ENCODE peak calls at places on chromosomes 16 and 17, in seven cellular contexts. One of them, this sample, is unnamed.

GRCh38 chr16:46972429-46972970 is 974 bp downstream of the DNAJA2 start:
- DNase-seq in right atrium auricular region: no peak
- DNase-seq in adrenal gland: no peak
- DNase-seq in AG10803: peak; percentile 39
- DNase-seq in GM13976: peak; percentile 37
- DNase-seq in WTC11: no peak
- DNase-seq in progenitor cell of endocrine pancreas: no peak
- DNase-seq in this sample: no peak

GRCh38 chr16:86019446-86020047 is 120.6 kb downstream of the IRF8 start:
- DNase-seq in adrenal gland: peak; percentile 7
- DNase-seq in right atrium auricular region: no peak
- DNase-seq in WTC11: peak; percentile 71
- DNase-seq in GM13976: no peak
- DNase-seq in progenitor cell of endocrine pancreas: no peak
- DNase-seq in AG10803: no peak
- DNase-seq in this sample: peak; percentile 49

GRCh38 chr16:85447657-85448313 is 165.3 kb upstream of the GSE1 start:
- DNase-seq in GM13976: no peak
- DNase-seq in right atrium auricular region: no peak
- DNase-seq in adrenal gland: no peak
- DNase-seq in progenitor cell of endocrine pancreas: no peak
- DNase-seq in AG10803: no peak
- DNase-seq in WTC11: no peak
- DNase-seq in this sample: no peak

GRCh38 chr17:40551874-40552768 is 13.2 kb downstream of the CCR7 start:
- DNase-seq in right atrium auricular region: peak; percentile 87
- DNase-seq in AG10803: peak; percentile 100
- DNase-seq in progenitor cell of endocrine pancreas: no peak
- DNase-seq in adrenal gland: peak; percentile 35
- DNase-seq in WTC11: peak; percentile 6
- DNase-seq in GM13976: peak; percentile 17
- DNase-seq in this sample: no peak

GRCh38 chr17:34254651-34255380 is at the start of gene CCL2:
- DNase-seq in right atrium auricular region: peak; percentile 88
- DNase-seq in progenitor cell of endocrine pancreas: no peak
- DNase-seq in WTC11: peak; percentile 63
- DNase-seq in GM13976: no peak
- DNase-seq in AG10803: peak; percentile 73
- DNase-seq in adrenal gland: peak; percentile 69
- DNase-seq in this sample: peak; percentile 52

GRCh38 chr17:78233678-78234077 is 2.2 kb downstream of the TMEM235 start:
- DNase-seq in progenitor cell of endocrine pancreas: no peak
- DNase-seq in AG10803: no peak
- DNase-seq in WTC11: no peak
- DNase-seq in GM13976: no peak
- DNase-seq in adrenal gland: no peak
- DNase-seq in right atrium auricular region: no peak
- DNase-seq in this sample: no peak

GRCh38 chr17:69141802-69142472 is at the start of gene ABCA6:
- DNase-seq in right atrium auricular region: no peak
- DNase-seq in WTC11: no peak
- DNase-seq in AG10803: no peak
- DNase-seq in progenitor cell of endocrine pancreas: no peak
- DNase-seq in GM13976: no peak
- DNase-seq in adrenal gland: no peak
- DNase-seq in this sample: no peak

GRCh38 chr17:60415146-60415545 is 7.1 kb upstream of the CHCT1 start:
- DNase-seq in GM13976: no peak
- DNase-seq in right atrium auricular region: no peak
- DNase-seq in adrenal gland: no peak
- DNase-seq in WTC11: no peak
- DNase-seq in progenitor cell of endocrine pancreas: no peak
- DNase-seq in AG10803: no peak
- DNase-seq in this sample: no peak

GRCh38 chr17:77434136-77435114 is 293.7 kb downstream of the SEC14L1 start:
- DNase-seq in right atrium auricular region: no peak
- DNase-seq in progenitor cell of endocrine pancreas: no peak
- DNase-seq in GM13976: no peak
- DNase-seq in WTC11: no peak
- DNase-seq in AG10803: no peak
- DNase-seq in adrenal gland: no peak
- DNase-seq in this sample: no peak

GRCh38 chr16:72921620-72922019 is 126.3 kb downstream of the ZFHX3 start:
- DNase-seq in GM13976: no peak
- DNase-seq in progenitor cell of endocrine pancreas: no peak
- DNase-seq in adrenal gland: peak; percentile 83
- DNase-seq in right atrium auricular region: no peak
- DNase-seq in AG10803: peak; percentile 20
- DNase-seq in WTC11: no peak
- DNase-seq in this sample: no peak

GRCh38 chr16:68069511-68070248 is 15.5 kb upstream of the NFATC3 start:
- DNase-seq in adrenal gland: peak; percentile 64
- DNase-seq in GM13976: peak; percentile 36
- DNase-seq in WTC11: no peak
- DNase-seq in progenitor cell of endocrine pancreas: no peak
- DNase-seq in right atrium auricular region: no peak
- DNase-seq in AG10803: no peak
- DNase-seq in this sample: no peak

GRCh38 chr17:68431661-68432071 is 25.6 kb downstream of the WIPI1 start:
- DNase-seq in progenitor cell of endocrine pancreas: no peak
- DNase-seq in WTC11: peak; percentile 42
- DNase-seq in right atrium auricular region: no peak
- DNase-seq in adrenal gland: peak; percentile 35
- DNase-seq in AG10803: no peak
- DNase-seq in GM13976: peak; percentile 43
- DNase-seq in this sample: peak; percentile 29

GRCh38 chr17:8080799-8081219 is 6.7 kb downstream of the ALOX12B start:
- DNase-seq in WTC11: peak; percentile 54
- DNase-seq in AG10803: no peak
- DNase-seq in GM13976: peak; percentile 15
- DNase-seq in progenitor cell of endocrine pancreas: no peak
- DNase-seq in right atrium auricular region: no peak
- DNase-seq in adrenal gland: no peak
- DNase-seq in this sample: no peak

GRCh38 chr17:8079291-8080207 is 8.0 kb downstream of the ALOX12B start:
- DNase-seq in WTC11: peak; percentile 86
- DNase-seq in AG10803: peak; percentile 20
- DNase-seq in GM13976: peak; percentile 95
- DNase-seq in right atrium auricular region: peak; percentile 69
- DNase-seq in adrenal gland: peak; percentile 38
- DNase-seq in progenitor cell of endocrine pancreas: peak; percentile 68
- DNase-seq in this sample: peak; percentile 86

GRCh38 chr17:8081876-8082275 is 5.6 kb downstream of the ALOX12B start:
- DNase-seq in progenitor cell of endocrine pancreas: no peak
- DNase-seq in right atrium auricular region: no peak
- DNase-seq in WTC11: no peak
- DNase-seq in GM13976: no peak
- DNase-seq in adrenal gland: no peak
- DNase-seq in AG10803: no peak
- DNase-seq in this sample: no peak

GRCh38 chr17:8082312-8082711 is 5.2 kb downstream of the ALOX12B start:
- DNase-seq in WTC11: no peak
- DNase-seq in AG10803: no peak
- DNase-seq in progenitor cell of endocrine pancreas: no peak
- DNase-seq in adrenal gland: no peak
- DNase-seq in right atrium auricular region: no peak
- DNase-seq in GM13976: no peak
- DNase-seq in this sample: no peak

DNA sequence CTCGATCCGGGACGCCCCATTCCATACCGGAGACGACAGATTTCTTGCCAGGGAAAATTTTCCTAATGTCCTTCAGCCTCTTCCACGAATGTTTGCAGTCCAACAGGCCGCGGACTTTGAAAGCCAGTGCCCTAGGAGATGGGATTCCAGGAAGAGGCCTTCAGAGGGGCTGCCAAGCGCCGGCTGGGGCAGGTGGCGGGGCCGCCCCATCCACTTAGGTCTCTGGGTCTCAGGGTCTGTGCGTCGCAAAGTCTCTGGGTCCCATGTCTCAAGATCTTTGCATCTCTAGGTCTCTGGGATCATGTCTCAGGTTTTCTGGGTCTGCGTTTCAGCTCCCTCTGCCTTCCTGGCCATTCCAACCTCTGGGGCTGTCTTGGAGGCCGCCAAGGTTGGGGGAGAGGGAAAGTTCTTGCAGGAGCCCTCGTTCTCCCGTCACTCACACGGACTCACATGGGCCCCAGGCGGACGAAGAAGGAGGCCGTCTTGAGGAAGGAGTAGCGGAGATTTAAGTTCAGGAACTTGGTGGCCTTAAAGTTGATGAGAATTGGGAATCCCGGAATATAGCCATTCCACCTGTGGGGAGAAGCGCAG is 7.2 kb downstream of the ALOX12B start:
- DNase-seq in progenitor cell of endocrine pancreas: no peak
- DNase-seq in GM13976: peak; percentile 27
- DNase-seq in AG10803: no peak
- DNase-seq in adrenal gland: no peak
- DNase-seq in right atrium auricular region: no peak
- DNase-seq in WTC11: peak; percentile 33
- DNase-seq in this sample: no peak
- TF ChIP-seq CTCF in progenitor cell of endocrine pancreas: no peak
- TF ChIP-seq CTCF in GM13976: no peak
- TF ChIP-seq CTCF in AG10803: no peak
- TF ChIP-seq CTCF in adrenal gland: no peak
- TF ChIP-seq CTCF in right atrium auricular region: peak; percentile 19
- TF ChIP-seq CTCF in WTC11: peak; percentile 25
- TF ChIP-seq CTCF in this sample: no peak

DNA sequence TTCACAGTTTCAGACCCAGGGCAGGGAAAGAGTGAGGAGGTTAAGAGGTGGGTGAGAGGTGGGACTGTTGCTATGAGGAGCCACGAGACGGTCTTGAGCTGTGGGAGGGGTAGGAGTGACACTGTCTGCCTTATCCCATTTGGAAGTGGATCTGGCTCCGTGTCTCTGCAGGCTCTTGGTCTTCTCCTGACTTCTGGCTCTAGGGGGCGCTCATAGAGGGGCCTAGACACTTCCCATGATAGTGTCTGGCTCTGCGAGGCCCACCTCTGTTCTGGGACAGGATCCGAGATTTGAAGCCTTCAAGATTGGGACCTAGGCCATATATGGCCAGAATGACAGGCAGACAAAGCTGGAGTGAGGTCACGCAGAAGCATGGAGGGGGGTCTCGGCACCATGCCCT is 204.5 kb downstream of the GSG1L start:
- DNase-seq in GM13976: no peak
- DNase-seq in AG10803: no peak
- DNase-seq in WTC11: peak; percentile 66
- DNase-seq in right atrium auricular region: no peak
- DNase-seq in progenitor cell of endocrine pancreas: no peak
- DNase-seq in adrenal gland: no peak
- DNase-seq in this sample: no peak
- TF ChIP-seq CTCF in GM13976: no peak
- TF ChIP-seq CTCF in AG10803: no peak
- TF ChIP-seq CTCF in WTC11: peak; percentile 40
- TF ChIP-seq CTCF in right atrium auricular region: no peak
- TF ChIP-seq CTCF in progenitor cell of endocrine pancreas: no peak
- TF ChIP-seq CTCF in adrenal gland: no peak
- TF ChIP-seq CTCF in this sample: no peak

GRCh38 chr17:53148058-53148457 is 674.7 kb upstream of the KIF2B start:
- DNase-seq in progenitor cell of endocrine pancreas: no peak
- DNase-seq in right atrium auricular region: no peak
- DNase-seq in GM13976: no peak
- DNase-seq in AG10803: no peak
- DNase-seq in WTC11: no peak
- DNase-seq in adrenal gland: no peak
- DNase-seq in this sample: no peak

GRCh38 chr17:53150101-53150698 is 672.5 kb upstream of the KIF2B start:
- DNase-seq in WTC11: no peak
- DNase-seq in GM13976: no peak
- DNase-seq in adrenal gland: no peak
- DNase-seq in AG10803: no peak
- DNase-seq in right atrium auricular region: no peak
- DNase-seq in progenitor cell of endocrine pancreas: no peak
- DNase-seq in this sample: no peak
- TF ChIP-seq CTCF in WTC11: no peak
- TF ChIP-seq CTCF in GM13976: no peak
- TF ChIP-seq CTCF in adrenal gland: no peak
- TF ChIP-seq CTCF in AG10803: no peak
- TF ChIP-seq CTCF in right atrium auricular region: peak; percentile 20
- TF ChIP-seq CTCF in progenitor cell of endocrine pancreas: peak; percentile 56
- TF ChIP-seq CTCF in this sample: peak; percentile 16

GRCh38 chr17:82627827-82628226 is 20.4 kb downstream of the WDR45B start:
- DNase-seq in GM13976: no peak
- DNase-seq in progenitor cell of endocrine pancreas: no peak
- DNase-seq in adrenal gland: peak; percentile 69
- DNase-seq in WTC11: no peak
- DNase-seq in AG10803: no peak
- DNase-seq in right atrium auricular region: no peak
- DNase-seq in this sample: no peak

GRCh38 chr17:82619211-82619610 is 29.0 kb downstream of the WDR45B start:
- DNase-seq in GM13976: no peak
- DNase-seq in adrenal gland: no peak
- DNase-seq in right atrium auricular region: no peak
- DNase-seq in AG10803: no peak
- DNase-seq in WTC11: no peak
- DNase-seq in progenitor cell of endocrine pancreas: no peak
- DNase-seq in this sample: no peak

GRCh38 chr17:82627405-82627804 is 20.8 kb downstream of the WDR45B start:
- DNase-seq in right atrium auricular region: no peak
- DNase-seq in WTC11: no peak
- DNase-seq in progenitor cell of endocrine pancreas: no peak
- DNase-seq in AG10803: no peak
- DNase-seq in GM13976: no peak
- DNase-seq in adrenal gland: peak; percentile 57
- DNase-seq in this sample: no peak

GRCh38 chr17:82619641-82620040 is 28.6 kb downstream of the WDR45B start:
- DNase-seq in adrenal gland: no peak
- DNase-seq in GM13976: no peak
- DNase-seq in WTC11: no peak
- DNase-seq in right atrium auricular region: no peak
- DNase-seq in progenitor cell of endocrine pancreas: no peak
- DNase-seq in AG10803: no peak
- DNase-seq in this sample: no peak

GRCh38 chr17:82623707-82624106 is 24.5 kb downstream of the WDR45B start:
- DNase-seq in GM13976: no peak
- DNase-seq in adrenal gland: no peak
- DNase-seq in AG10803: no peak
- DNase-seq in WTC11: no peak
- DNase-seq in progenitor cell of endocrine pancreas: no peak
- DNase-seq in right atrium auricular region: no peak
- DNase-seq in this sample: no peak
- TF ChIP-seq CTCF in GM13976: no peak
- TF ChIP-seq CTCF in adrenal gland: no peak
- TF ChIP-seq CTCF in AG10803: no peak
- TF ChIP-seq CTCF in WTC11: no peak
- TF ChIP-seq CTCF in progenitor cell of endocrine pancreas: no peak
- TF ChIP-seq CTCF in right atrium auricular region: no peak
- TF ChIP-seq CTCF in this sample: no peak

GRCh38 chr17:72030067-72030899 is 90.5 kb upstream of the SOX9 start:
- DNase-seq in GM13976: peak; percentile 44
- DNase-seq in right atrium auricular region: peak; percentile 59
- DNase-seq in progenitor cell of endocrine pancreas: peak; percentile 11
- DNase-seq in adrenal gland: peak; percentile 16
- DNase-seq in WTC11: peak; percentile 82
- DNase-seq in AG10803: peak; percentile 62
- DNase-seq in this sample: peak; percentile 56
- TF ChIP-seq CTCF in GM13976: no peak
- TF ChIP-seq CTCF in right atrium auricular region: peak; percentile 45
- TF ChIP-seq CTCF in progenitor cell of endocrine pancreas: peak; percentile 53
- TF ChIP-seq CTCF in adrenal gland: peak; percentile 28
- TF ChIP-seq CTCF in WTC11: no peak
- TF ChIP-seq CTCF in AG10803: peak; percentile 58
- TF ChIP-seq CTCF in this sample: peak; percentile 44

GRCh38 chr16:88672776-88673175 is 9.9 kb upstream of the MVD start:
- DNase-seq in WTC11: peak; percentile 80
- DNase-seq in adrenal gland: no peak
- DNase-seq in GM13976: no peak
- DNase-seq in progenitor cell of endocrine pancreas: no peak
- DNase-seq in right atrium auricular region: no peak
- DNase-seq in AG10803: no peak
- DNase-seq in this sample: peak; percentile 43
- TF ChIP-seq CTCF in WTC11: no peak
- TF ChIP-seq CTCF in adrenal gland: no peak
- TF ChIP-seq CTCF in GM13976: peak; percentile 3
- TF ChIP-seq CTCF in progenitor cell of endocrine pancreas: peak; percentile 34
- TF ChIP-seq CTCF in right atrium auricular region: no peak
- TF ChIP-seq CTCF in AG10803: no peak
- TF ChIP-seq CTCF in this sample: peak; percentile 33

This sample was measured in nephron progenitor cell.